ENCODE peak calls at places on chromosomes 5 and 9, in eight cellular contexts. A, I, Y, B, H, T, S and X are unnamed samples.
A peak's percentile ranks its signal among the peaks of the same experiment; 100 is the strongest.

GRCh38 chr9:121779381-121780117 is 128.1 kb downstream of the DAB2IP start:
- DNase-seq in I (peak; percentile 22), A (no peak), B (no peak), Y (no peak), S (peak; percentile 79), H (no peak), T (no peak), X (no peak)

GRCh38 chr5:41094871-41095270 is 23.7 kb upstream of the MROH2B start:
- DNase-seq in I (no peak), H (no peak), S (no peak), Y (no peak), T (no peak), B (no peak), A (no peak), X (no peak)

GRCh38 chr5:52808316-52808901 is 20.7 kb downstream of the ITGA1 start:
- DNase-seq in T (no peak), I (no peak), S (no peak), A (no peak), B (no peak), Y (no peak), H (no peak), X (no peak)

GRCh38 chr9:36204906-36205547 is 14.3 kb downstream of the CLTA start:
- DNase-seq in S (no peak), A (peak; percentile 38), H (no peak), B (no peak), Y (no peak), T (no peak), I (no peak), X (no peak)

GRCh38 chr5:87403409-87403808 is 9.3 kb downstream of the CCNH start:
- DNase-seq in S (no peak), I (no peak), Y (no peak), T (no peak), B (no peak), H (no peak), A (no peak), X (no peak)

GRCh38 chr5:69083412-69083811 is 10.4 kb upstream of the SLC30A5 start:
- DNase-seq in A (peak; percentile 35), Y (no peak), B (no peak), S (no peak), H (no peak), I (no peak), T (no peak), X (no peak)

GRCh38 chr5:120327180-120327579 is 136.9 kb upstream of the PRR16 start:
- DNase-seq in B (no peak), T (no peak), H (no peak), I (no peak), A (no peak), S (no peak), Y (no peak), X (no peak)

GRCh38 chr9:111974092-111974681 is 77.6 kb downstream of the UGCG start:
- DNase-seq in T (no peak), S (no peak), B (no peak), H (no peak), A (no peak), Y (no peak), I (peak; percentile 66), X (no peak)

GRCh38 chr9:111036946-111037743 is 1.1 kb downstream of the LPAR1 start:
- DNase-seq in I (no peak), A (no peak), H (no peak), T (no peak), B (no peak), S (peak; percentile 25), Y (no peak), X (peak; percentile 12)

GRCh38 chr5:62592558-62592957 is 13.9 kb downstream of the LRRC70 start:
- DNase-seq in Y (no peak), T (no peak), A (no peak), H (no peak), S (no peak), B (no peak), I (no peak), X (no peak)

GRCh38 chr5:134584662-134585061 is 48.0 kb downstream of the SAR1B start:
- DNase-seq in A (no peak), Y (no peak), H (no peak), T (no peak), I (no peak), S (no peak), B (no peak), X (no peak)

GRCh38 chr5:78518365-78519197 is 130.0 kb downstream of the LHFPL2 start:
- DNase-seq in S (peak; percentile 48), H (peak; percentile 73), T (no peak), Y (no peak), B (peak; percentile 59), A (no peak), I (peak; percentile 84), X (no peak)

GRCh38 chr5:26121343-26121742 is 917.0 kb downstream of the CDH9 start:
- DNase-seq in Y (no peak), I (no peak), B (no peak), S (no peak), T (no peak), A (peak; percentile 14), H (no peak), X (no peak)

GRCh38 chr9:38309324-38310195 is 82.9 kb upstream of the ALDH1B1 start:
- DNase-seq in I (no peak), B (no peak), S (no peak), H (peak; percentile 21), A (no peak), T (no peak), Y (no peak), X (no peak)

GRCh38 chr5:169128679-169129078 is 172.3 kb downstream of the SLIT3 start:
- DNase-seq in T (no peak), S (no peak), Y (no peak), I (no peak), B (no peak), H (no peak), A (no peak), X (no peak)

GRCh38 chr5:117615226-117615625 is 1040.6 kb upstream of the SEMA6A start:
- DNase-seq in B (no peak), S (no peak), Y (no peak), H (no peak), I (no peak), A (no peak), T (no peak), X (no peak)

GRCh38 chr9:37445832-37446231 is 19.4 kb downstream of the ZBTB5 start:
- DNase-seq in B (no peak), S (no peak), A (no peak), I (no peak), Y (no peak), T (no peak), H (no peak), X (no peak)

GRCh38 chr5:66643383-66643782 is 47.2 kb downstream of the MAST4 start:
- DNase-seq in S (no peak), H (no peak), B (no peak), T (no peak), I (no peak), A (no peak), Y (no peak), X (no peak)

GRCh38 chr5:150021491-150022162 is 21.1 kb downstream of the HMGXB3 start:
- DNase-seq in Y (no peak), T (no peak), H (no peak), B (no peak), A (peak; percentile 20), S (peak; percentile 36), I (peak; percentile 76), X (no peak)

GRCh38 chr5:172533399-172534228 is 79.3 kb upstream of the SH3PXD2B start:
- DNase-seq in T (no peak), H (no peak), S (no peak), I (no peak), B (no peak), Y (no peak), A (no peak), X (no peak)

DNA sequence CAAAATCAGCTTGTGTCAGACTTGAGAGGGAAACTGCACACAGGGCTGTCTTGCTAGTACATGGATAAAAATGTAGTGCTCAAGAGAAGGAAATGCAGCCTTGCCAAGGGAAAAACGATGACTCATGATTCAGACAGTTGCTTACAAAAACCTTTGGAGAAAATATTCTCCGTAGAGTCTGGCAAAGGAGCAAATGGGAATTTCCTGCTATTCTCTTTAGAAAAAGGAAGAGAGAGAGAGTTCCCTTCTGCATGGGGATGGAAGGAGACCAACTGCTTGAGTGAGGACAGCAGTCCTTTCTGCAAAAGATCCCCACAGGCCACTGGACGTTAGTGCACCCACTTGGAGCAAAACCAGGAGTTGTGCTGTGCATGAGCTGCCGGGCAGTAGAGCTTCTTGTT is 7.6 kb downstream of the IFNB1 start:
- DNase-seq in I (peak; percentile 72), A (peak; percentile 32), Y (no peak), T (no peak), B (no peak), S (peak; percentile 75), H (peak; percentile 88), X (no peak)
- TF ChIP-seq CTCF in I (peak; percentile 60), A (no peak), Y (peak; percentile 42), T (peak; percentile 32), B (no peak), S (no peak), H (peak; percentile 9), X (no peak)

GRCh38 chr5:91928751-91929521 is 545.8 kb upstream of the ARRDC3 start:
- DNase-seq in I (no peak), H (no peak), A (no peak), T (no peak), S (no peak), B (no peak), Y (no peak), X (no peak)

GRCh38 chr5:91927439-91927838 is 544.3 kb upstream of the ARRDC3 start:
- DNase-seq in A (no peak), S (no peak), H (no peak), T (no peak), Y (no peak), I (no peak), B (no peak), X (no peak)

GRCh38 chr5:91925249-91925648 is 542.1 kb upstream of the ARRDC3 start:
- DNase-seq in I (no peak), A (no peak), Y (no peak), T (no peak), H (no peak), S (no peak), B (no peak), X (no peak)

GRCh38 chr5:91929522-91929817 is 546.4 kb upstream of the ARRDC3 start:
- DNase-seq in A (no peak), Y (no peak), T (no peak), S (no peak), I (no peak), B (no peak), H (no peak), X (no peak)
- TF ChIP-seq CTCF in A (no peak), Y (peak; percentile 25), T (no peak), S (no peak), I (no peak), B (no peak), H (no peak), X (no peak)

GRCh38 chr5:178208540-178209227 is 4.4 kb downstream of the HNRNPAB start:
- DNase-seq in H (no peak), S (no peak), Y (no peak), I (no peak), T (no peak), B (no peak), A (peak; percentile 9), X (no peak)
- TF ChIP-seq CTCF in H (peak; percentile 11), S (no peak), Y (peak; percentile 43), I (peak; percentile 15), T (peak; percentile 32), B (no peak), A (no peak), X (no peak)

DNA sequence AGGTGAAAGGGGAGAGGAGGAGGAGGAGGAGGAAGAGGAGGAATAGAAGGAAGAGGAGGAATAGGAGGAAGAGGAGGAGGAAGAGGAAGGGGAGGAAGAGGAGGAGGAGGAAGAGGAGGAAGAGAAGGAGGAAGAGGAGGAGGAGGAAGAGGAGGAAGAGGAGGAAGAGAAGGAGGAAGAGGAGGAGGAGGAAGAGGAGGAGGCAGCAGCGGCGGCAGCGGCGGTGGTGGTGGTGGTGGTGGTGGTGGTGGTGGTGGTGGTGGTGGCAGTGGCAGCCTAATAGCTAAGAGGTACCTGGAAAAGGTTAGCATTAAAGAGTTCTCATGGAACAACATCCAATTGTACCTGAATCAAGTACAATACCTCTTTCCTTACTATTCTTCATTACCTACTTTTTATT is 32.5 kb downstream of the UBAP2 start:
- DNase-seq in I (no peak), H (no peak), T (no peak), Y (no peak), A (no peak), S (no peak), B (no peak), X (no peak)
- TF ChIP-seq CTCF in I (no peak), H (no peak), T (no peak), Y (no peak), A (no peak), S (no peak), B (no peak), X (no peak)